ENCODE peak calls at places on chromosomes 3 and 15, in four cellular contexts. T, M, O and D are unnamed samples.

GRCh38 chr15:49877871-49878511 is 241.0 kb downstream of the ATP8B4 start:
- DNase-seq in T (peak; percentile 78), M (peak; percentile 88), O (no peak), D (no peak)

GRCh38 chr15:69615756-69616155 is 163.1 kb downstream of the RPLP1 start:
- DNase-seq in T (no peak), M (no peak), O (no peak), D (no peak)

GRCh38 chr3:107523361-107524213 is 825 bp downstream of the BBX start:
- DNase-seq in T (peak; percentile 80), M (peak; percentile 60), O (no peak), D (peak; percentile 54)

GRCh38 chr3:98732239-98733054 is 30.7 kb upstream of the ST3GAL6 start:
- DNase-seq in T (peak; percentile 62), M (peak; percentile 49), O (no peak), D (peak; percentile 57)

GRCh38 chr3:43327184-43327950 is 41.0 kb downstream of the SNRK start:
- DNase-seq in T (peak; percentile 25), M (peak; percentile 72), O (no peak), D (no peak)

GRCh38 chr15:39580630-39581500 is at the start of gene THBS1:
- DNase-seq in T (peak; percentile 99), M (peak; percentile 98), O (no peak), D (peak; percentile 62)

GRCh38 chr3:169241928-169242751 is 421.4 kb downstream of the MECOM start:
- DNase-seq in T (peak; percentile 42), M (peak; percentile 89), O (no peak), D (peak; percentile 39)

GRCh38 chr3:55204417-55204816 is 276.6 kb upstream of the LRTM1 start:
- DNase-seq in T (no peak), M (peak; percentile 39), O (no peak), D (no peak)

GRCh38 chr3:161264771-161265343 is 43.7 kb downstream of the NMD3 start:
- DNase-seq in T (no peak), M (no peak), O (no peak), D (no peak)

GRCh38 chr3:185789134-185789533 is 35.7 kb downstream of the IGF2BP2 start:
- DNase-seq in T (no peak), M (no peak), O (no peak), D (no peak)

GRCh38 chr3:37162501-37163245 is 11.7 kb downstream of the LRRFIP2 start:
- DNase-seq in T (peak; percentile 37), M (no peak), O (no peak), D (no peak)

GRCh38 chr3:16290007-16290826 is 25.2 kb downstream of the OXNAD1 start:
- DNase-seq in T (peak; percentile 86), M (peak; percentile 70), O (no peak), D (peak; percentile 58)